ENCODE peak calls at places on chromosomes 4 and X, in ten cellular contexts. G, X, S, E, Z, T, M, R, B and Q are unnamed samples.

GRCh38 chrX:53357799-53358530 is 64.5 kb downstream of the SMC1A start:
- DNase-seq in T (no peak), X (no peak), G (no peak), Z (no peak), R (peak), B (no peak), S (no peak), M (no peak), E (no peak), Q (peak)

GRCh38 chr4:4521069-4521468 is 20.8 kb downstream of the STX18 start:
- DNase-seq in B (no peak), T (no peak), G (no peak), Z (no peak), E (no peak), S (no peak), X (no peak), R (no peak), M (no peak), Q (no peak)

GRCh38 chr4:122577808-122578781 is 42.8 kb downstream of the IL21 start:
- DNase-seq in R (peak), Z (peak), G (no peak), T (no peak), M (peak), S (no peak), X (no peak), B (no peak), E (peak), Q (no peak)

GRCh38 chr4:119286377-119287002 is 35.4 kb downstream of the FABP2 start:
- DNase-seq in S (no peak), Z (peak), R (peak), B (no peak), E (no peak), T (peak), X (no peak), M (peak), G (no peak), Q (no peak)

GRCh38 chr4:66048861-66049260 is 378.6 kb upstream of the EPHA5 start:
- DNase-seq in Z (no peak), S (no peak), B (no peak), M (no peak), T (no peak), R (no peak), E (no peak), X (no peak), G (no peak), Q (no peak)

GRCh38 chrX:16445166-16445752 is 204.7 kb upstream of the S100G start:
- DNase-seq in M (peak), R (no peak), X (peak), B (no peak), S (no peak), E (peak), Z (peak), T (no peak), G (no peak), Q (no peak)

GRCh38 chrX:55713635-55714034 is 3.9 kb upstream of the RRAGB start:
- DNase-seq in S (no peak), Z (no peak), X (no peak), G (no peak), M (no peak), B (no peak), R (no peak), E (no peak), T (no peak), Q (no peak)

GRCh38 chr4:94131212-94131611 is 76.5 kb upstream of the SMARCAD1 start:
- DNase-seq in B (no peak), M (no peak), Z (no peak), R (no peak), T (no peak), S (no peak), G (no peak), E (no peak), X (no peak), Q (no peak)

GRCh38 chr4:57071340-57071739 is 38.8 kb downstream of the IGFBP7 start:
- DNase-seq in R (peak), M (no peak), G (no peak), E (no peak), Z (peak), T (no peak), S (no peak), X (no peak), B (no peak), Q (no peak)

GRCh38 chrX:3576886-3577516 is 136.4 kb downstream of the PRKX start:
- DNase-seq in S (no peak), T (no peak), B (no peak), G (no peak), Z (no peak), M (no peak), X (no peak), R (peak), E (no peak), Q (no peak)

GRCh38 chr4:88353324-88353723 is 25.3 kb upstream of the HERC6 start:
- DNase-seq in S (no peak), X (no peak), T (no peak), E (no peak), B (no peak), R (no peak), Z (no peak), M (no peak), G (no peak), Q (no peak)

GRCh38 chr4:145933134-145933533 is 5.5 kb downstream of the ZNF827 start:
- DNase-seq in B (no peak), G (no peak), X (no peak), T (no peak), E (no peak), S (no peak), M (no peak), R (peak), Z (no peak), Q (no peak)

DNA sequence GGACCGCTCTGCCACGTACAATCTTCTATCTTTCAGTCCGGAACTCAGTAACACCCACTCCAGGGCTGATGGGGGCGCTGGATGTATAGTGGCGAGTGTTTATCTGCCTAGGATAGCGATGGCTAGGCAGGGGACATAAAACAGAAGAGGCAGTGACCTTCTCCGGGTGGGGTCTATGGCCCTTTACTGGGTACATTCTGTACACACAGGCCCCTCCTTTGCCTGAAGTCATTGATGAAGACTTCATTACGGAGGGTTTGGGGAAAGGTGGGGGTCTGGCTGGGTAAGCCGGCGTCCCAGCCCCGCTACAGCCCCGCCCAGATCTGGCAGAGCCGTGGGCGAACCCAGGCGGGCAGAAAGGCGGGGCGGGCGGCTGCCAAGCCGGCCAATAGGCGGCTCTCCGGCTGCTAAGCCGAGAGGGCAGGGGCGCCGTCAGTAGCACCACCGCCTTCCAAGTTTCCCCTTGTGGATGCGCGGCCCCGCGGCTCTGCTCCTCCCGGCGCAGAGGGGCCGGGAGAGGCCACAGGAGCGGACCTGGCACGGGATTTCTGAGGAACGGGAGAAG is at the start of gene CHST7:
- DNase-seq in X (peak), Z (peak), S (peak), B (peak), E (peak), R (peak), G (peak), T (peak), M (peak), Q (no peak)
- H3K4me3 ChIP-seq in X (peak), Z (peak), S (peak), B (peak), E (peak), R (peak), G (peak), T (peak), M (peak), Q (peak)

GRCh38 chr4:155909615-155910226 is 6.2 kb downstream of the TDO2 start:
- DNase-seq in T (no peak), Z (no peak), E (no peak), S (no peak), R (no peak), B (no peak), X (no peak), G (no peak), M (no peak), Q (no peak)

GRCh38 chr4:155906554-155907247 is 3.2 kb downstream of the TDO2 start:
- DNase-seq in T (no peak), G (no peak), S (no peak), Z (peak), X (peak), B (no peak), R (peak), M (no peak), E (no peak), Q (no peak)

GRCh38 chr4:155911905-155912304 is 8.4 kb downstream of the TDO2 start:
- DNase-seq in E (no peak), Z (no peak), M (no peak), S (no peak), R (no peak), G (no peak), T (no peak), B (no peak), X (no peak), Q (no peak)

GRCh38 chr4:155903453-155903852 is at the start of gene TDO2:
- DNase-seq in S (no peak), T (no peak), X (no peak), Z (no peak), R (no peak), B (no peak), E (no peak), M (no peak), G (no peak), Q (no peak)

DNA sequence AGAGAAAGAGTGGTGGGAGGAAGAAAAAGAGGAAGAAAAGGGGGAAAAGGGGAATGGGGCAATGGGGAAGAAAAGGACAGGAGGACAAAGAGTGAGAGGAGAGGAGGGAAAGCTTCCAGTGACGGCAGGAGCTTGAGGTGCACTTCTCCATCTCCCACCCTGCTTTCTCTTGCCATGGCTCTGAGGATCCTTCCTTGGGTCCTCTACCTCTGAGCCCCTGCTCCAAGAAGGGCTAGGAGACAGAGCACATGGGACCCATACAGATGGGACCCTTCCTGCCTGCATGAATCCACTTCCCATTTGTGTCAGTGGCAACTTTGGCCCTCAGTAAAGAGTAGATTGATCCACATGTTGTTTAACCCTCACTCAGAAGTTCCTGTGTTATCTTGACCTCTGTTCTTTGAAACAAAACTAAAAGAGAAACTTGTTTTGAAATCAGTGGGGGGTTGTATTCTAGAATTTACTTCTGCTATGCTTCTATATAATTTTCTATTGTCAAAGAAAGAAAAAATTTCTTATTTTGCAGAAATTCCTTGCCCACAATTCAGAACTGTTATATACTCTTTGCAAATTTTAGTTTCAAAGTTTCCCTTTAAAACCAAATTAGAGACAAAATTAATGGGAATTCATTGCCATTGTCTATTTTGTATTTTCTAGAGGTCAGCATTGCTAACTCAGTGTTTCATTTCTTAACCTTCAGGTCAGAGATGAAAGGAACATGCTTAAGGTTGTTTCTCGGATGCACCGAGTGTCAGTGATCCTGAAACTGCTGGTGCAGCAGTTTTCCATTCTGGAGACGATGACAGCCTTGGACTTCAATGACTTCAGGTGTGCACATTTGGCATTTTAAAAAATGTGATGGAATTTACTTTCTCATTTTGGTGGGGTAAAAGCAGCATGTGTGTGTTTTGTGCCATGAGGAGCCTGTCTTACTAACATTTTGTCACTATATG is 5.0 kb downstream of the TDO2 start:
- DNase-seq in S (no peak), B (no peak), E (no peak), M (no peak), T (no peak), G (no peak), Z (no peak), X (no peak), R (no peak), Q (no peak)
- H3K4me3 ChIP-seq in S (no peak), B (no peak), E (no peak), M (no peak), T (no peak), G (no peak), Z (no peak), X (no peak), R (no peak), Q (no peak)

GRCh38 chrX:71111141-71111843 is at the start of gene IL2RG:
- DNase-seq in M (peak), T (no peak), Z (no peak), X (no peak), B (no peak), R (no peak), E (no peak), S (no peak), G (no peak), Q (no peak)
- H3K4me3 ChIP-seq in M (peak), T (no peak), Z (peak), X (no peak), B (peak), R (no peak), E (no peak), S (no peak), G (peak), Q (no peak)

DNA sequence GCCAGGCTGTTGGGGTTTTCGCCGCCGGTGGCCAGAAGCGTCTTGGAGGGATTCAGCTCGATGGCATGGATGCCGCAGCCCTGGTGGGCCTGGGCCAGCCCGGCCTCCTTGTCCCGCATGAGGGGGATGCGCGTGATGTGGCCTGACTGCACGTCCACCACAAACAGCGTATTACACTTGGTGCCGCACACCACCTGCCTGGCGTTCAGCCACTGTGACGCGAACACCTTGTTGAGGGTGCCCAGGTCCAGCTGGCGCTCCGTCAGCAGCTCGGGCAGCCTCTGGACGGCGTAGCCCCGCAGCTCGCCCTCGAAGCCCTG is 728 bp downstream of the DCAF12L2 start:
- DNase-seq in G (no peak), T (no peak), X (no peak), Z (no peak), R (no peak), S (no peak), B (no peak), E (no peak), M (no peak), Q (no peak)
- H3K4me3 ChIP-seq in G (no peak), T (peak), X (no peak), Z (no peak), R (no peak), S (no peak), B (no peak), E (peak), M (no peak), Q (no peak)

GRCh38 chrX:40073439-40074054 is 24.2 kb downstream of the BCOR start:
- DNase-seq in E (no peak), B (no peak), G (no peak), T (no peak), M (no peak), S (no peak), X (no peak), Z (no peak), R (no peak), Q (no peak)
- H3K4me3 ChIP-seq in E (no peak), B (no peak), G (no peak), T (no peak), M (no peak), S (no peak), X (no peak), Z (no peak), R (no peak), Q (no peak)

DNA sequence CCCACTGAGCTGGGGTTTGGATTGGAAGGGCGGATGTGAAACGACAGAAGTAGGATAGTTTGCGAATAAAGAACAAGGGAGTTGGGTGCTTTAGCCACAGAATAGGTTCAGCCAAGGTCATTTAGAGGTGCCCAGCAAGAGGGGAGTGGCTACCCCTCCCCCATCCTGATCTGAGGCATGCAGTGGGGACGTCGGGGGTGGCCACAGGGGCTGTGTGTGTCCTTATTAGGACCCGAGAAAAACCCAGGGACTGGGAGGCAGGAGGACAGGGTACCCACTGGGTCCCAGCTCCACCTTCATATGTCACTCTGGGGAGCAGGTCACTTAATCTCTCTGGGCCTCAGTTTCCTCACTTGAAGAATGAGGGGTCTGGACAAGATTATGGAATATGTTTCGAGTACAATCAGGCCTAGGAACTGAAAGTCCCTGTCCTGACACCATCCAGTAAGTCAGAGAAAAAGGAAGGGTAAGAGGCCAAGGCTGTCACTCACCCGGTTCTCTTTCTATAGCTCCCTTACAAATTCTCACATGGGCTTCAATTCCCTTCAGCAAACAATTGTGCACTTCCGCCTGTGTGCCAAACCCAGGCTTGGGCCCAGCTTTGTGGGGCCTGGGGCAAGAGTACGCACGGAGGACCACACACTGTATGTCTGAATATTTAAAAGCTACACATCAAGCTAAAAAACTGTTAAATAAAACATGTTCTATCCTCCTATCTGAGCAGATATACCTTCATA is 4.2 kb upstream of the NYX start:
- DNase-seq in S (no peak), B (no peak), R (no peak), Z (no peak), E (no peak), G (no peak), T (no peak), X (no peak), M (no peak), Q (no peak)
- H3K4me3 ChIP-seq in S (no peak), B (peak), R (peak), Z (peak), E (peak), G (peak), T (peak), X (no peak), M (peak), Q (peak)

DNA sequence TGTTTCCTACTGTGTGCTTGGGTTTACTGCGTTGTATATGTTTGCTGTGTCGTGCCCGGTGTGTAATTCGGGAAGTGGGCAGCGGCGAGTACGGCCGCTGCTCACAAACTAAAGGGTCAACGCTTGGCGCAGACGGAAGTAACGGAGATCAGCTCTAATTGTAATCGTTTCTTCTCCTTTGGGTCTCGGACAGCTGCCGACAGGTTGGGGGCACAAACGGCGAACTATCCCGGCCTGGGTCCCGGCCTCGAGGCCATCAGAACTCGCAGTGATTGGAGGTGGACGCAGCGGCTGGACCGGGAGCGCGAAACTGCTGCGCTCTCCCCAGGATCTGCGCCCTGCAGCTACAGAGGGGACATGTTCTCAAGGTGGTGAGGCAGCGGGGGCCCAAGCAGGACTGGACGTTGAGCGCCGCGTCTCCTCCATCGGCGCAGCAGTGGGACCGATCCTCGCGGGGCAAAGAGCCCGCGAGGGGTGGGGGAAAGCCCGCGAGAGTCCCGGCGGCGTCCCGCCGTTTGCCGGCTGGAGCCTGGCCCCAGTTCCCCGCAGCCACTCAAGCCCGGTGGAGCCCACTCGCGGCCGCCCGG is 516 bp upstream of the ZIC3 start:
- DNase-seq in M (no peak), E (no peak), B (no peak), X (no peak), G (no peak), R (no peak), S (no peak), Z (no peak), T (no peak), Q (no peak)
- H3K4me3 ChIP-seq in M (no peak), E (no peak), B (peak), X (peak), G (peak), R (peak), S (peak), Z (peak), T (peak), Q (peak)